ENCODE peak calls at places on chromosome X, in ten cellular contexts. O, J, P, G, B, X, T, Y, V and N are unnamed samples.

GRCh38 chrX:38991656-38992558 is 190.6 kb downstream of the MID1IP1 start:
- DNase-seq in O (no peak), J (no peak), P (no peak), G (no peak), B (no peak), X (no peak), T (no peak), Y (peak; percentile 70), V (peak; percentile 2), N (no peak)

GRCh38 chrX:19627533-19627932 is 112.2 kb upstream of the MAP3K15 start:
- DNase-seq in O (no peak), J (no peak), P (peak; percentile 48), G (no peak), B (no peak), X (no peak), T (no peak), Y (peak; percentile 44), V (peak; percentile 13), N (no peak)

GRCh38 chrX:151715735-151716134 is at the start of gene FATE1:
- DNase-seq in O (no peak), J (no peak), P (no peak), G (no peak), B (no peak), X (no peak), T (no peak), Y (no peak), V (no peak), N (no peak)

GRCh38 chrX:124098089-124098488 is 136.6 kb downstream of the STAG2 start:
- DNase-seq in O (peak; percentile 6), J (no peak), P (peak; percentile 44), G (peak; percentile 16), B (peak; percentile 53), X (no peak), T (no peak), Y (peak; percentile 8), V (peak; percentile 51), N (peak; percentile 3)

GRCh38 chrX:70262952-70263567 is 3.1 kb upstream of the P2RY4 start:
- DNase-seq in O (no peak), J (peak; percentile 63), P (peak; percentile 18), G (peak; percentile 44), B (peak; percentile 48), X (no peak), T (no peak), Y (peak; percentile 54), V (peak; percentile 28), N (no peak)

GRCh38 chrX:153967536-153968214 is 3.9 kb downstream of the HCFC1 start:
- DNase-seq in O (no peak), J (no peak), P (no peak), G (no peak), B (no peak), X (no peak), T (peak; percentile 57), Y (no peak), V (no peak), N (no peak)

GRCh38 chrX:73262991-73263390 is 48.3 kb upstream of the NAP1L2 start:
- DNase-seq in O (no peak), J (no peak), P (peak; percentile 1), G (peak; percentile 2), B (no peak), X (no peak), T (no peak), Y (no peak), V (no peak), N (no peak)

GRCh38 chrX:46788902-46789301 is 30.0 kb upstream of the SLC9A7 start:
- DNase-seq in O (no peak), J (no peak), P (peak; percentile 86), G (no peak), B (no peak), X (no peak), T (no peak), Y (no peak), V (peak; percentile 65), N (no peak)

GRCh38 chrX:10098235-10098819 is 58.4 kb upstream of the CLCN4 start:
- DNase-seq in O (no peak), J (no peak), P (no peak), G (no peak), B (no peak), X (no peak), T (no peak), Y (no peak), V (no peak), N (no peak)

GRCh38 chrX:51420610-51421009 is 75.8 kb downstream of the NUDT11 start:
- DNase-seq in O (no peak), J (no peak), P (peak; percentile 26), G (peak; percentile 40), B (peak; percentile 58), X (no peak), T (no peak), Y (peak; percentile 8), V (peak; percentile 45), N (no peak)

GRCh38 chrX:119685225-119686066 is 7.5 kb downstream of the SEPTIN6 start:
- DNase-seq in O (no peak), J (peak; percentile 56), P (no peak), G (no peak), B (no peak), X (no peak), T (no peak), Y (no peak), V (no peak), N (no peak)

GRCh38 chrX:40496728-40497127 is 84.0 kb upstream of the ATP6AP2 start:
- DNase-seq in O (no peak), J (no peak), P (peak; percentile 45), G (peak; percentile 41), B (peak; percentile 62), X (no peak), T (no peak), Y (no peak), V (peak; percentile 29), N (no peak)

GRCh38 chrX:21740329-21741274 is 17.3 kb downstream of the SMPX start:
- DNase-seq in O (no peak), J (no peak), P (peak; percentile 29), G (no peak), B (no peak), X (no peak), T (peak; percentile 62), Y (no peak), V (no peak), N (no peak)

GRCh38 chrX:82934980-82935379 is 573.1 kb upstream of the POU3F4 start:
- DNase-seq in O (no peak), J (no peak), P (no peak), G (no peak), B (no peak), X (no peak), T (no peak), Y (no peak), V (no peak), N (no peak)

GRCh38 chrX:17527135-17527701 is 152.2 kb downstream of the NHS start:
- DNase-seq in O (no peak), J (peak; percentile 82), P (peak; percentile 28), G (no peak), B (peak; percentile 25), X (no peak), T (no peak), Y (no peak), V (peak; percentile 35), N (no peak)

GRCh38 chrX:1392376-1393130 is 640 bp upstream of the SLC25A6 start:
- DNase-seq in O (no peak), J (peak; percentile 86), P (peak; percentile 66), G (peak; percentile 81), B (peak; percentile 78), X (no peak), T (no peak), Y (peak; percentile 69), V (peak; percentile 52), N (peak; percentile 23)

GRCh38 chrX:26918633-26919032 is 544.5 kb downstream of the PPP4R3C start:
- DNase-seq in O (no peak), J (no peak), P (no peak), G (peak; percentile 16), B (peak; percentile 25), X (no peak), T (no peak), Y (peak; percentile 9), V (no peak), N (no peak)
- TF ChIP-seq CTCF in O (peak; percentile 52), J (no peak), P (no peak), G (peak; percentile 58), B (peak; percentile 28), X (no peak), T (no peak), Y (peak; percentile 52), V (no peak), N (peak; percentile 25)

GRCh38 chrX:138745215-138745614 is 33.7 kb upstream of the FGF13 start:
- DNase-seq in O (peak; percentile 17), J (no peak), P (peak; percentile 37), G (peak; percentile 14), B (peak; percentile 58), X (no peak), T (no peak), Y (peak; percentile 36), V (peak; percentile 60), N (peak; percentile 20)

GRCh38 chrX:138748480-138748879 is 37.0 kb upstream of the FGF13 start:
- DNase-seq in O (no peak), J (no peak), P (no peak), G (no peak), B (peak; percentile 11), X (no peak), T (no peak), Y (no peak), V (peak; percentile 6), N (no peak)
- TF ChIP-seq CTCF in O (peak; percentile 55), J (peak; percentile 43), P (no peak), G (peak; percentile 78), B (peak; percentile 39), X (no peak), T (no peak), Y (peak; percentile 52), V (peak; percentile 48), N (peak; percentile 62)

GRCh38 chrX:15418041-15418706 is 34.0 kb upstream of the VEGFD start:
- DNase-seq in O (no peak), J (no peak), P (peak; percentile 81), G (no peak), B (no peak), X (no peak), T (no peak), Y (no peak), V (peak; percentile 88), N (peak; percentile 47)

GRCh38 chrX:15418707-15419181 is 34.5 kb upstream of the VEGFD start:
- DNase-seq in O (no peak), J (no peak), P (peak; percentile 4), G (peak; percentile 36), B (no peak), X (no peak), T (no peak), Y (no peak), V (no peak), N (no peak)

GRCh38 chrX:15413101-15413500 is 28.9 kb upstream of the VEGFD start:
- DNase-seq in O (no peak), J (no peak), P (no peak), G (no peak), B (no peak), X (no peak), T (no peak), Y (no peak), V (no peak), N (no peak)

GRCh38 chrX:15410430-15410829 is 26.2 kb upstream of the VEGFD start:
- DNase-seq in O (no peak), J (no peak), P (no peak), G (no peak), B (no peak), X (no peak), T (no peak), Y (no peak), V (no peak), N (no peak)

GRCh38 chrX:15416133-15416993 is 32.1 kb upstream of the VEGFD start:
- DNase-seq in O (no peak), J (no peak), P (peak; percentile 23), G (no peak), B (no peak), X (no peak), T (no peak), Y (no peak), V (no peak), N (no peak)
- TF ChIP-seq CTCF in O (no peak), J (no peak), P (no peak), G (no peak), B (no peak), X (no peak), T (no peak), Y (no peak), V (no peak), N (no peak)

GRCh38 chrX:48076343-48076742 is 4.9 kb upstream of the ZNF630 start:
- DNase-seq in O (no peak), J (no peak), P (no peak), G (no peak), B (no peak), X (no peak), T (no peak), Y (no peak), V (no peak), N (no peak)
- TF ChIP-seq CTCF in O (no peak), J (no peak), P (no peak), G (no peak), B (no peak), X (no peak), T (no peak), Y (no peak), V (no peak), N (no peak)